ENCODE peak calls at places on chromosomes 3 and 15, in four cellular contexts. One of them, this sample, is unnamed.

GRCh38 chr3:55485208-55485791 is 1.8 kb downstream of the WNT5A start:
- DNase-seq in GM12878: peak
- DNase-seq in K562: peak
- DNase-seq in SK-N-SH: peak
- DNase-seq in this sample: peak

GRCh38 chr3:171994646-171995441 is 44.5 kb upstream of the FNDC3B start:
- DNase-seq in GM12878: no peak
- DNase-seq in K562: no peak
- DNase-seq in SK-N-SH: no peak
- DNase-seq in this sample: peak

GRCh38 chr3:189710620-189711388 is 79.6 kb downstream of the TP63 start:
- DNase-seq in GM12878: peak
- DNase-seq in K562: no peak
- DNase-seq in SK-N-SH: no peak
- DNase-seq in this sample: no peak

GRCh38 chr15:52378746-52379394 is 83.3 kb upstream of the MYO5C start:
- DNase-seq in GM12878: peak
- DNase-seq in K562: no peak
- DNase-seq in SK-N-SH: no peak
- DNase-seq in this sample: no peak

GRCh38 chr3:69848113-69848512 is 108.8 kb downstream of the MITF start:
- DNase-seq in GM12878: no peak
- DNase-seq in K562: no peak
- DNase-seq in SK-N-SH: no peak
- DNase-seq in this sample: no peak

GRCh38 chr3:194879991-194880939 is 194.6 kb downstream of the FAM43A start:
- DNase-seq in GM12878: no peak
- DNase-seq in K562: no peak
- DNase-seq in SK-N-SH: peak
- DNase-seq in this sample: no peak

GRCh38 chr3:66035763-66036477 is 2.8 kb downstream of the MAGI1 start:
- DNase-seq in GM12878: no peak
- DNase-seq in K562: no peak
- DNase-seq in SK-N-SH: no peak
- DNase-seq in this sample: peak

GRCh38 chr3:100244264-100244663 is 16.5 kb upstream of the TBC1D23 start:
- DNase-seq in GM12878: no peak
- DNase-seq in K562: no peak
- DNase-seq in SK-N-SH: no peak
- DNase-seq in this sample: no peak

GRCh38 chr3:191873741-191874140 is 412.8 kb downstream of the PYDC2 start:
- DNase-seq in GM12878: no peak
- DNase-seq in K562: no peak
- DNase-seq in SK-N-SH: no peak
- DNase-seq in this sample: no peak

GRCh38 chr15:35166730-35167359 is 81.8 kb upstream of the NANOGP8 start:
- DNase-seq in GM12878: no peak
- DNase-seq in K562: peak
- DNase-seq in SK-N-SH: no peak
- DNase-seq in this sample: no peak

GRCh38 chr15:62920569-62921502 is 121.7 kb upstream of the TPM1 start:
- DNase-seq in GM12878: no peak
- DNase-seq in K562: no peak
- DNase-seq in SK-N-SH: no peak
- DNase-seq in this sample: no peak

GRCh38 chr3:173617490-173617889 is 219.9 kb downstream of the NLGN1 start:
- DNase-seq in GM12878: no peak
- DNase-seq in K562: no peak
- DNase-seq in SK-N-SH: peak
- DNase-seq in this sample: no peak

GRCh38 chr15:99446565-99447496 is 119.0 kb upstream of the MEF2A start:
- DNase-seq in GM12878: no peak
- DNase-seq in K562: no peak
- DNase-seq in SK-N-SH: peak
- DNase-seq in this sample: no peak

GRCh38 chr3:52244061-52244628 is 1.4 kb upstream of the PPM1M start:
- DNase-seq in GM12878: peak
- DNase-seq in K562: no peak
- DNase-seq in SK-N-SH: no peak
- DNase-seq in this sample: no peak

GRCh38 chr15:68639926-68640600 is 61.3 kb downstream of the CORO2B start:
- DNase-seq in GM12878: no peak
- DNase-seq in K562: no peak
- DNase-seq in SK-N-SH: no peak
- DNase-seq in this sample: no peak

GRCh38 chr15:23073890-23074631 is 34.7 kb upstream of the TUBGCP5 start:
- DNase-seq in GM12878: no peak
- DNase-seq in K562: no peak
- DNase-seq in SK-N-SH: no peak
- DNase-seq in this sample: no peak

GRCh38 chr15:53910236-53910849 is 67.9 kb upstream of the UNC13C start:
- DNase-seq in GM12878: no peak
- DNase-seq in K562: no peak
- DNase-seq in SK-N-SH: no peak
- DNase-seq in this sample: peak

GRCh38 chr15:61621865-61622264 is 392.8 kb upstream of the RORA start:
- DNase-seq in GM12878: no peak
- DNase-seq in K562: no peak
- DNase-seq in SK-N-SH: no peak
- DNase-seq in this sample: no peak

GRCh38 chr15:92583311-92584034 is 72.1 kb downstream of the FAM174B start:
- DNase-seq in GM12878: no peak
- DNase-seq in K562: no peak
- DNase-seq in SK-N-SH: no peak
- DNase-seq in this sample: no peak

GRCh38 chr15:92582206-92582605 is 73.4 kb downstream of the FAM174B start:
- DNase-seq in GM12878: no peak
- DNase-seq in K562: no peak
- DNase-seq in SK-N-SH: no peak
- DNase-seq in this sample: no peak

GRCh38 chr15:92586383-92586910 is 69.1 kb downstream of the FAM174B start:
- DNase-seq in GM12878: no peak
- DNase-seq in K562: no peak
- DNase-seq in SK-N-SH: no peak
- DNase-seq in this sample: no peak

GRCh38 chr15:92586930-92587329 is 68.6 kb downstream of the FAM174B start:
- DNase-seq in GM12878: no peak
- DNase-seq in K562: no peak
- DNase-seq in SK-N-SH: no peak
- DNase-seq in this sample: no peak

DNA sequence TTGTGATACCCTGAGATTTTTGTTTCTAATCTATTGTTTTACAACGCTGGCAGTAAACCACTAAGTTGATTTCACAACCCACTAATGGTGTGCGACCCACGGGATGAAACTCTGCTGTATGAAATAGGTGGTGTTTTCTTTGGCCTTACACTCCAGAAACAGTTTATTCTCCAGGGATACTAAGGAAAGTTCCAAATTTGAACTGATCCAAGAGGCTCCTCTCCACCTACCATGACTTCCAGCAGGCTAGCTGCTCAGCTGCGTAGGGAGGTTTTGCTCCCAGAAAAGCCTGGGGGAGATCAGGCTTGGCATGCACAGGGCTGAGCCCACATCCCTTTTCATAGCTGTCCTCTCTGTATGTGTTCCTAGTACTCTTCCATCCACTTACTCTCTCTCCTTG is 71.5 kb downstream of the FAM174B start:
- DNase-seq in GM12878: no peak
- DNase-seq in K562: no peak
- DNase-seq in SK-N-SH: no peak
- DNase-seq in this sample: no peak
- TF ChIP-seq ZBTB33 in GM12878: no peak
- TF ChIP-seq ZBTB33 in K562: no peak
- TF ChIP-seq ZBTB33 in SK-N-SH: no peak
- TF ChIP-seq ZBTB33 in this sample: no peak

GRCh38 chr3:45249391-45249790 is 23.3 kb upstream of the TMEM158 start:
- DNase-seq in GM12878: no peak
- DNase-seq in K562: no peak
- DNase-seq in SK-N-SH: no peak
- DNase-seq in this sample: no peak

GRCh38 chr3:45241206-45241605 is 15.1 kb upstream of the TMEM158 start:
- DNase-seq in GM12878: no peak
- DNase-seq in K562: no peak
- DNase-seq in SK-N-SH: no peak
- DNase-seq in this sample: no peak

GRCh38 chr3:45244356-45244755 is 18.3 kb upstream of the TMEM158 start:
- DNase-seq in GM12878: no peak
- DNase-seq in K562: no peak
- DNase-seq in SK-N-SH: no peak
- DNase-seq in this sample: no peak

GRCh38 chr3:45240292-45240691 is 14.2 kb upstream of the TMEM158 start:
- DNase-seq in GM12878: peak
- DNase-seq in K562: no peak
- DNase-seq in SK-N-SH: no peak
- DNase-seq in this sample: no peak

DNA sequence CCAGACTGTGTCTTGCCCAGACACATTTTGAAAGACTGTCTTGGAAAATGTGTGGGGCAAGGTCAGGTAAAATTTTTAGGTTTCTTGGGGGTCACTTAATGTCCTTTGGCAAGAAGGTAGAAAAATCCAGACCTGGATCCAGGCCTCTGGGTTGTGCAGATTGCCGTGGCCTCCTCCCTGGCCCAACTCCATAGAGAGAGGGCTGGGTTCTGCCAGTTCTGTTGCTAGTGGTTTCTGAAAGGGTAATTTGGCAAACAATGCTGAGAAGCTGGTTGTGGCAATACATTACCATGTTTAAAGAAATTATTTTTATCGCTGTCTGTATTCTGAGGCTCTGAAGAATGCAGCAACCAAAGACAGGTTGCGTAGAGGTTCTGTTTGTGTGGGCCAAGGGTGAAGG is 20.1 kb upstream of the TMEM158 start:
- DNase-seq in GM12878: no peak
- DNase-seq in K562: no peak
- DNase-seq in SK-N-SH: no peak
- DNase-seq in this sample: no peak
- TF ChIP-seq USF2 in GM12878: no peak
- TF ChIP-seq USF2 in K562: no peak
- TF ChIP-seq USF2 in SK-N-SH: no peak
- TF ChIP-seq USF2 in this sample: no peak

GRCh38 chr15:75840659-75841058 is 2.6 kb upstream of the UBE2Q2 start:
- DNase-seq in GM12878: no peak
- DNase-seq in K562: no peak
- DNase-seq in SK-N-SH: peak
- DNase-seq in this sample: no peak

GRCh38 chr15:75834011-75834410 is 9.2 kb upstream of the UBE2Q2 start:
- DNase-seq in GM12878: no peak
- DNase-seq in K562: no peak
- DNase-seq in SK-N-SH: no peak
- DNase-seq in this sample: no peak

GRCh38 chr15:75835990-75836952 is 7.0 kb upstream of the UBE2Q2 start:
- DNase-seq in GM12878: no peak
- DNase-seq in K562: no peak
- DNase-seq in SK-N-SH: no peak
- DNase-seq in this sample: no peak

GRCh38 chr15:75832114-75832513 is 11.1 kb upstream of the UBE2Q2 start:
- DNase-seq in GM12878: no peak
- DNase-seq in K562: no peak
- DNase-seq in SK-N-SH: no peak
- DNase-seq in this sample: no peak

DNA sequence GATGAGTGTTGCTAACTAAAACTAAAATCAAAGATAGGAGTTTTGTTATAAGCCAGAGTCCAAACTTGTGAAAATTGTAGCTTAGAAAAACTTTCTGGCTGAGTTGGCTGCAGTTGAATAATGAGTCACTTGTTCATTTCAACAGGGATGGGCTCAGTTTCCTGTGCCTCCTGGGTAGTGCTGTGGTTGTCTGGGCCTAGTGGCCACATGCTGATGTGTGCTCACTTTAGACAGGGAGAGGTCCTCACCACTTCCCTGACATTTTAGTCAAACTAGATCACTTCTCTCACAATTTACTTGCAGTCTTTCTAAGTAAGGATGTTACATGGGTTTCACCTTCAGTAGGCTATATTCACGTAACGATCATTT is 6.3 kb upstream of the UBE2Q2 start:
- DNase-seq in GM12878: peak
- DNase-seq in K562: no peak
- DNase-seq in SK-N-SH: no peak
- DNase-seq in this sample: no peak
- TF ChIP-seq ZBTB33 in GM12878: no peak
- TF ChIP-seq ZBTB33 in K562: no peak
- TF ChIP-seq ZBTB33 in SK-N-SH: no peak
- TF ChIP-seq ZBTB33 in this sample: no peak

GRCh38 chr3:133381346-133382109 is 18.3 kb upstream of the BFSP2 start:
- DNase-seq in GM12878: no peak
- DNase-seq in K562: no peak
- DNase-seq in SK-N-SH: no peak
- DNase-seq in this sample: peak

GRCh38 chr3:133387341-133387740 is 12.5 kb upstream of the BFSP2 start:
- DNase-seq in GM12878: no peak
- DNase-seq in K562: no peak
- DNase-seq in SK-N-SH: no peak
- DNase-seq in this sample: no peak

GRCh38 chr3:133383175-133383574 is 16.7 kb upstream of the BFSP2 start:
- DNase-seq in GM12878: no peak
- DNase-seq in K562: no peak
- DNase-seq in SK-N-SH: no peak
- DNase-seq in this sample: no peak

GRCh38 chr3:133386876-133387275 is 13.0 kb upstream of the BFSP2 start:
- DNase-seq in GM12878: no peak
- DNase-seq in K562: no peak
- DNase-seq in SK-N-SH: no peak
- DNase-seq in this sample: no peak

DNA sequence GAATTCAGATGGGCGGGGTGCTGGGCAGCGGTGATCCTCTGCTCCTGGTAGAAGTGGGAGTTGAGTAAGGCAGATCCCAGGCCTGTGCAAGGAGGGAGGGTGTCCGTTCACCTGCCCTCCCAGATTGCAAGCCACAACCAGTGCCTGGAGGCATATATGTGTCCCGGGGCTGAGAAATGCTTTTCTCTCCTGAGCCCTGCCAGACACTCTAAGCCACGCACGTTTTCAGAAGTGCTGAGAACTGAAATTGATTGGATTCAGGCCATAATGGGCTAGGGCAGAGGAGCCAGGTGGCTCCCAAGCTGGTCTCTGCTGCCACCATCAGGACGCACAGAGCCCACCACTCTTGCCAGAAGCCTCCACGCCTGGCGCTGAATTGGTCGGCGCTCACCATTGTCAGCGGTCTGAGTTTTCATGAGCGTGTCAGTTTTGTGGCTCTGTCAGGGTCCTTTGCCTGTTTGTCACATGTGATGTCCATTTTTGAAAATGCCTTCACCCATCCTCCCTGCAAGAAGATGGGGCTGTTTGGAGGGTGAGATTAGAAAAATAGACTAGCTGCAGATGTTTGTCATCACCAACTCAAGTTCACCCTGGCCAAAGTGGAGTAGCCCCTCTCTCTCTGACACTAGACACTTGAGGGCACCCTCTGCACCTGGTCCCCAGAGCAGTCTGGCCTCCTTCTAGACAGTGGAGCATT is 15.4 kb upstream of the BFSP2 start:
- DNase-seq in GM12878: no peak
- DNase-seq in K562: peak
- DNase-seq in SK-N-SH: peak
- DNase-seq in this sample: peak
- TF ChIP-seq USF2 in GM12878: no peak
- TF ChIP-seq USF2 in K562: no peak
- TF ChIP-seq USF2 in SK-N-SH: no peak
- TF ChIP-seq USF2 in this sample: no peak

GRCh38 chr3:78979083-78979482 is 788.7 kb downstream of the ROBO1 start:
- DNase-seq in GM12878: no peak
- DNase-seq in K562: no peak
- DNase-seq in SK-N-SH: no peak
- DNase-seq in this sample: no peak
- TF ChIP-seq ZBTB33 in GM12878: no peak
- TF ChIP-seq ZBTB33 in K562: no peak
- TF ChIP-seq ZBTB33 in SK-N-SH: no peak
- TF ChIP-seq ZBTB33 in this sample: no peak

This sample was measured in HepG2.